ENCODE peak calls at places on chromosomes 6 and 20, in four cellular contexts. U is fibroblast of mammary gland, Z is IMR-90, R is left ventricle myocardium inferior. L is an unnamed sample.

GRCh38 chr6:20875369-20875963 is 341.2 kb downstream of the CDKAL1 start:
- DNase-seq in R (no peak), Z (peak), U (peak), L (peak)

GRCh38 chr6:26234421-26235239 is 130.4 kb upstream of the BTN3A2 start:
- DNase-seq in R (no peak), U (peak), Z (peak), L (peak)

GRCh38 chr6:80338201-80338836 is 231.8 kb downstream of the BCKDHB start:
- DNase-seq in U (peak), R (peak), Z (peak), L (peak)

GRCh38 chr6:46734867-46735719 is at the start of gene PLA2G7:
- DNase-seq in Z (no peak), R (peak), U (peak), L (no peak)

GRCh38 chr6:38797391-38797790 is 82.3 kb downstream of the DNAH8 start:
- DNase-seq in U (no peak), Z (no peak), R (no peak), L (peak)

GRCh38 chr20:37209661-37210314 is 30.4 kb upstream of the MROH8 start:
- DNase-seq in U (peak), R (no peak), Z (no peak), L (no peak)

GRCh38 chr6:130303436-130303835 is 62.4 kb upstream of the TMEM200A start:
- DNase-seq in Z (peak), U (peak), R (no peak), L (peak)

GRCh38 chr6:100998111-100998510 is 117.0 kb upstream of the ASCC3 start:
- DNase-seq in U (peak), R (no peak), Z (peak), L (peak)

GRCh38 chr6:136764522-136764993 is 27.7 kb downstream of the MAP3K5 start:
- DNase-seq in U (no peak), R (no peak), Z (no peak), L (no peak)

GRCh38 chr20:17966432-17967312 is 1.9 kb downstream of the SNX5 start:
- DNase-seq in U (peak), Z (peak), R (no peak), L (peak)

GRCh38 chr6:136347847-136348246 is 58.2 kb upstream of the BCLAF1 start:
- DNase-seq in Z (no peak), U (peak), R (no peak), L (peak)

GRCh38 chr6:15508363-15509330 is 154.2 kb downstream of the DTNBP1 start:
- DNase-seq in R (no peak), Z (peak), U (no peak), L (peak)

GRCh38 chr20:41064377-41064776 is 35.8 kb downstream of the TOP1 start:
- DNase-seq in Z (no peak), R (no peak), U (no peak), L (no peak)

GRCh38 chr6:159092631-159093030 is 47.8 kb upstream of the TAGAP start:
- DNase-seq in U (no peak), R (no peak), Z (no peak), L (peak)

GRCh38 chr6:30635834-30636233 is 9.2 kb downstream of the ATAT1 start:
- DNase-seq in Z (no peak), U (no peak), R (no peak), L (no peak)

GRCh38 chr20:40588891-40589290 is 100.1 kb downstream of the MAFB start:
- DNase-seq in U (no peak), Z (no peak), R (no peak), L (no peak)

GRCh38 chr6:84280030-84280429 is 52.6 kb upstream of the CEP162 start:
- DNase-seq in U (peak), Z (peak), R (no peak), L (no peak)

GRCh38 chr6:47209632-47210031 is 100.1 kb downstream of the TNFRSF21 start:
- DNase-seq in R (no peak), Z (peak), U (peak), L (peak)

GRCh38 chr20:1802385-1803215 is 92.6 kb upstream of the SIRPA start:
- DNase-seq in U (peak), Z (peak), R (peak), L (peak)

GRCh38 chr6:150925655-150925928 is 60.1 kb downstream of the MTHFD1L start:
- DNase-seq in R (no peak), U (peak), Z (no peak), L (no peak)

GRCh38 chr20:50982372-50982771 is 23.8 kb downstream of the MOCS3 start:
- DNase-seq in R (no peak), U (peak), Z (peak), L (peak)

GRCh38 chr6:70376628-70377027 is 36.7 kb upstream of the FAM135A start:
- DNase-seq in R (no peak), Z (no peak), U (no peak), L (no peak)

GRCh38 chr6:39758905-39759605 is 33.1 kb upstream of the DAAM2 start:
- DNase-seq in U (no peak), Z (no peak), R (no peak), L (no peak)

GRCh38 chr6:14270142-14270893 is 152.7 kb downstream of the CD83 start:
- DNase-seq in U (no peak), Z (no peak), R (no peak), L (no peak)

GRCh38 chr20:62924567-62925419 is 1.5 kb downstream of the DIDO1 start:
- DNase-seq in Z (peak), U (peak), R (no peak), L (peak)

GRCh38 chr6:47452899-47453298 is 24.7 kb upstream of the CD2AP start:
- DNase-seq in R (no peak), Z (no peak), U (no peak), L (no peak)

GRCh38 chr20:49713779-49714712 is at the start of gene B4GALT5:
- DNase-seq in U (peak), R (peak), Z (peak), L (peak)

GRCh38 chr20:49711331-49711987 is 2.2 kb downstream of the B4GALT5 start:
- DNase-seq in Z (no peak), R (no peak), U (no peak), L (no peak)

GRCh38 chr20:49712918-49713778 is 530 bp downstream of the B4GALT5 start:
- DNase-seq in R (peak), Z (peak), U (no peak), L (no peak)

GRCh38 chr20:49715466-49715865 is 1.8 kb upstream of the B4GALT5 start:
- DNase-seq in R (no peak), U (no peak), Z (no peak), L (no peak)

DNA sequence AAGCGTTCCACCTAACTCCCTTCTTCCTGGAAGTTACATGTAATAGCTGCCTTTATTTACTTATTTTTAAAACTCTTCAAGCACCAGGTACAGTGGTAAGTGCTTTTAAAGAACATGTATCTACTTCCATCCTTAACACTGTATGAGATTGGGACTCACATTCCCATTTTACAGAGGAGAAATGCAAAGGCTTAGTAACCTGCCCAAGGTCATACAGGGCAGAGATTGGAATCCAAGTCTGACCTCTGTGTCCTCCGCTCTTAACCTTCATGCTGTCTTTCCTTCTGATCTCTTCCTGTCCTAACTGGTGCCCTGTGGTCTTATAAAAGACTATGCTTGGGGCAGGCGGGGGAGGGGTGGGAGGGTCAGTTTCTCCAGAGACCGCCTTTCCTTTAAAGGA is 1.6 kb downstream of the B4GALT5 start:
- DNase-seq in U (no peak), Z (no peak), R (no peak), L (no peak)
- H3K4me3 ChIP-seq in U (peak), Z (peak), R (peak), L (peak)

GRCh38 chr6:89970072-89970471 is 75.8 kb downstream of the GJA10 start:
- DNase-seq in U (no peak), Z (no peak), R (peak), L (no peak)
- TF ChIP-seq CTCF in U (no peak), Z (no peak), R (no peak), L (no peak)

GRCh38 chr20:45032276-45032675 is 66.0 kb downstream of the STK4 start:
- DNase-seq in U (no peak), Z (no peak), R (no peak), L (no peak)

GRCh38 chr20:45034436-45034835 is 66.5 kb downstream of the KCNS1 start:
- DNase-seq in U (no peak), R (no peak), Z (no peak), L (no peak)

GRCh38 chr20:45029884-45030283 is 63.6 kb downstream of the STK4 start:
- DNase-seq in U (no peak), Z (no peak), R (no peak), L (no peak)

GRCh38 chr20:45036044-45036755 is 64.7 kb downstream of the KCNS1 start:
- DNase-seq in Z (peak), U (peak), R (no peak), L (peak)

GRCh38 chr20:45032781-45033180 is 66.5 kb downstream of the STK4 start:
- DNase-seq in R (no peak), Z (no peak), U (no peak), L (no peak)
- H3K4me3 ChIP-seq in R (no peak), Z (no peak), U (no peak), L (no peak)

GRCh38 chr6:157944983-157945931 is 36.4 kb upstream of the SYNJ2 start:
- DNase-seq in Z (peak), U (peak), R (no peak), L (peak)

GRCh38 chr6:157943249-157943963 is 38.3 kb upstream of the SYNJ2 start:
- DNase-seq in U (no peak), Z (no peak), R (no peak), L (no peak)

GRCh38 chr6:157943964-157944283 is 37.7 kb upstream of the SYNJ2 start:
- DNase-seq in U (no peak), R (no peak), Z (no peak), L (no peak)

GRCh38 chr6:157946865-157947532 is 34.7 kb upstream of the SYNJ2 start:
- DNase-seq in R (no peak), Z (peak), U (peak), L (peak)

GRCh38 chr6:157946053-157946617 is 35.5 kb upstream of the SYNJ2 start:
- DNase-seq in U (no peak), Z (no peak), R (no peak), L (no peak)
- TF ChIP-seq CTCF in U (no peak), Z (no peak), R (no peak), L (no peak)

GRCh38 chr20:35010405-35011192 is 54.9 kb downstream of the MYH7B start:
- DNase-seq in U (no peak), Z (no peak), R (no peak), L (no peak)
- H3K4me3 ChIP-seq in U (no peak), Z (no peak), R (no peak), L (no peak)

GRCh38 chr20:57093766-57094165 is 172.7 kb downstream of the BMP7 start:
- DNase-seq in R (no peak), U (no peak), Z (no peak), L (no peak)

GRCh38 chr20:57091748-57092111 is 174.7 kb downstream of the BMP7 start:
- DNase-seq in R (no peak), U (no peak), Z (no peak), L (no peak)

GRCh38 chr20:57090590-57091560 is 175.6 kb downstream of the BMP7 start:
- DNase-seq in U (no peak), R (no peak), Z (no peak), L (no peak)

GRCh38 chr20:57092900-57093238 is 173.6 kb downstream of the BMP7 start:
- DNase-seq in R (no peak), U (no peak), Z (no peak), L (no peak)

DNA sequence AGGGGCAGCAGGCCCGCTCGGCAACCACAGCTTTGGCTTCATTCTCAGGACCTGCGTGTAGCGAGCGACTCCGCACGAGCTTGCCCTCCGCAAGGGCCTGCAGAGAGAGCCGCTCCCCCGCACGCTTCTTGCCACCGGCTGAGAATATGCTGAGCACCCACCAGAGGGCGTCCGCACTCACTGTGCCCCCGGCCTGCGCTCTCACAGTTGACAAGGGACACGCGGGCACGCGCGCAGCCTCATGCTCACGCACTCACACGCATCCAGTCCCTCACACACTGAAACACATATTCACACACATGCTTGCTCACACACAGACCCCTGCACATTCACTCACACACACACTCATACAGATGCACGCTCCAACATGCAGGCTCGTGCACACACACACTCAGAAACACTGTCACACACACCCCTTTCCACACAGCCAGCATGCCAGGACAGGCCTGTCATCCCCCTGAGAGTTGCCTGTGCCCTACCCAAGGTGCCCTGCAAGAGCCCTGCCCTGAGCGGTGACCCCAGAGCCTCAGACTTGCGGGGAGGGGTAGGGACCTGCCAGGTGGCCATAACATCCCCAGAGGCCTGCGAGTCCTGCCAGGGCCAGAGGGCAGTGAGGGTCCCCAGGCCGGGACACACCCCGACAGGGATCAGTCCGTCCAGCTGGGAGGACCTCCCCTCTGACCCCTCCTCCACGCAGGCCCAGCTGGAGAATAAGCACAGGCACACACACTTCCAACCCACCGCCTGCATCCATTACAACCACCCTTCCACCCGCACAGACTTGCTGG is 174.1 kb downstream of the BMP7 start:
- DNase-seq in R (peak), U (peak), Z (peak), L (peak)
- TF ChIP-seq CTCF in R (peak), U (peak), Z (peak), L (peak)

GRCh38 chr20:58150772-58151171 is 77.7 kb downstream of the ANKRD60 start:
- DNase-seq in U (no peak), R (no peak), Z (no peak), L (no peak)
- H3K4me3 ChIP-seq in U (no peak), R (no peak), Z (no peak), L (no peak)

GRCh38 chr6:53794073-53794719 is 609 bp upstream of the LRRC1 start:
- DNase-seq in U (peak), R (peak), Z (peak), L (peak)
- TF ChIP-seq CTCF in U (peak), R (peak), Z (peak), L (peak)

GRCh38 chr6:152240983-152241766 is 396.0 kb downstream of the SYNE1 start:
- DNase-seq in Z (no peak), R (no peak), U (no peak), L (peak)

GRCh38 chr6:152244998-152245630 is 392.0 kb downstream of the SYNE1 start:
- DNase-seq in U (peak), Z (no peak), R (no peak), L (peak)

GRCh38 chr6:152248987-152249386 is 388.2 kb downstream of the SYNE1 start:
- DNase-seq in U (no peak), R (no peak), Z (no peak), L (no peak)

GRCh38 chr6:152250127-152250526 is 387.0 kb downstream of the SYNE1 start:
- DNase-seq in R (no peak), U (no peak), Z (no peak), L (no peak)

DNA sequence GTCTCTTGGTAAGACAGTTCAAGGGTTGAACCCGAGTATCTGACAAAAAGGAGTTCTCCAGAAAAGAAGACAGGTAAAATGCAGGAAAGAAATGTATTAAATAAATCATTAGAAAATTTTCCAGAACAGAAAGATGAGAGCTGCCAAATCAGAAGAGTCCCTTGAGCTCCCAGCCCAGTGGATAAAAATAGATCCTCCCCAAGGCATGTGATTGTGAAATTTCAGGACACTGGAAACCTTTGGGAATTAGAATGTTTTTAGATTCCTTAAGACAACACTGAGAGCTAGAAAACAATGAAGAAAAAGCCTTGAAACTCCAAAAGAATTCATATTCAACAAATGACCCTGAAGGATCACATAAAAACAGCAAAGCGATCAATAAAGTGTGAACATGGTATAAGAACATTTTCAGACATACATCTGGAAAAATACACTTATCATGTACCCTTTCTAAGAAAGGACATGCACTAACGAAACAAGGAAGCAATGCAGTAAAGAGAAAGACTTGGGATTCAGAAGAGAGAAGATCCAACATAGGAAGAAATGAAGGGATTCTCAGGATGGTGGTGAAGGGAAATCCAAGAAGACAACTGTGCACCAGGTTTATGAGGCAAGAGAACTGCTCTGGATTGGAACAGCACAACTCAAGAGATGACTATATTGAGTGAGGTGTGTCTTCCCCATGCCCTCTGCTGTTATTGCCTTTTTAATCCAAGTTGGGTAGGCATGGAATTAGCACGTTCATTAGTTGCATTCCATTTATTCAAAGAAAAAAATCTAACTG is 390.4 kb downstream of the SYNE1 start:
- DNase-seq in U (peak), R (no peak), Z (peak), L (peak)
- H3K4me3 ChIP-seq in U (no peak), R (peak), Z (no peak), L (no peak)